ENCODE peak calls at places on chromosomes 11 and 22, in ten cellular contexts. Y, V, Z, G, W, T, L, F, J and B are unnamed samples. For H3K9me3, the result is how much of the 10 kb centered on the place peaks cover.

GRCh38 chr11:75103380-75104026 is 6.8 kb upstream of the OR2AT4 start:
- DNase-seq in Y (no peak), V (no peak), Z (no peak), G (no peak), W (no peak), T (no peak), L (no peak), F (no peak), J (no peak), B (no peak)

GRCh38 chr11:129023968-129024676 is 81.5 kb upstream of the TP53AIP1 start:
- DNase-seq in Y (no peak), V (peak), Z (no peak), G (no peak), W (peak), T (no peak), L (no peak), F (peak), J (peak), B (peak)

GRCh38 chr11:37504066-37504611 is 906.1 kb upstream of the RAG2 start:
- DNase-seq in Y (no peak), V (no peak), Z (no peak), G (no peak), W (no peak), T (no peak), L (no peak), F (no peak), J (no peak), B (no peak)

GRCh38 chr22:40325315-40325714 is 21.0 kb upstream of the ADSL start:
- DNase-seq in Y (no peak), V (no peak), Z (no peak), G (no peak), W (no peak), T (no peak), L (no peak), F (no peak), J (no peak), B (no peak)

GRCh38 chr11:120532511-120533196 is 21.1 kb downstream of the GRIK4 start:
- DNase-seq in Y (no peak), V (no peak), Z (no peak), G (no peak), W (no peak), T (no peak), L (no peak), F (no peak), J (no peak), B (peak)

GRCh38 chr11:82046778-82047177 is 686.9 kb downstream of the FAM181B start:
- DNase-seq in Y (no peak), V (no peak), Z (no peak), G (no peak), W (no peak), T (no peak), L (no peak), F (no peak), J (no peak), B (no peak)

GRCh38 chr11:67409261-67409666 is 5.4 kb downstream of the TBC1D10C start:
- DNase-seq in Y (no peak), V (no peak), Z (no peak), G (no peak), W (peak), T (no peak), L (no peak), F (peak), J (no peak), B (no peak)

GRCh38 chr11:100687032-100687629 is at the start of gene ARHGAP42:
- DNase-seq in Y (peak), V (peak), Z (peak), G (no peak), W (peak), T (peak), L (peak), F (peak), J (peak), B (peak)

GRCh38 chr11:6531267-6531752 is 34.2 kb downstream of the DNHD1 start:
- DNase-seq in Y (no peak), V (no peak), Z (no peak), G (no peak), W (no peak), T (peak), L (no peak), F (no peak), J (no peak), B (no peak)

GRCh38 chr11:116882386-116882785 is 45.0 kb upstream of the APOA1 start:
- DNase-seq in Y (no peak), V (no peak), Z (no peak), G (no peak), W (no peak), T (no peak), L (no peak), F (no peak), J (no peak), B (no peak)

DNA sequence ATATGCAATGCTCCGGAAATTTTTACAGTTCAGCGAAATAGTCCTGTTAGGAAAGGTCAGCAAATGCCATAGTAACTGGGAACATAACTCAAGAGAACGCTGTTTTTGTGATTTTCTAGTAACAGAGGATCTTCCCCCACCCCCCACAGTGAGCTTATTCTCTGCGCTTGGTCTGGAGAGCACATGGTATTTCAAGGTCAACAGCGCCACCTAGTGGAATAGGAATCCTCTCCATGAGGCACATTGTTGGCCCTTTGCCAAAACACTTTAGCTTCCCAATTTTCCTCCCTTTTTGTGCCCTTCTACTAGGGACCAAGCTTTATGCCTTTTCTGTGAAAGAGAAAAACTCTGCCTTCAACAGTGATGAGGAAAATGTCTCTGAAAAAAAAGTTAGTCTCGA is 13.2 kb upstream of the OR4C12 start:
- DNase-seq in Y (no peak), V (no peak), Z (peak), G (no peak), W (no peak), T (no peak), L (no peak), F (no peak), J (peak), B (no peak)
- H3K9me3 ChIP-seq in Y (under half), V (half or more), Z (under half), G (under half), W (under half), T (under half), L (under half), F (under half), J (under half), B (under half)

DNA sequence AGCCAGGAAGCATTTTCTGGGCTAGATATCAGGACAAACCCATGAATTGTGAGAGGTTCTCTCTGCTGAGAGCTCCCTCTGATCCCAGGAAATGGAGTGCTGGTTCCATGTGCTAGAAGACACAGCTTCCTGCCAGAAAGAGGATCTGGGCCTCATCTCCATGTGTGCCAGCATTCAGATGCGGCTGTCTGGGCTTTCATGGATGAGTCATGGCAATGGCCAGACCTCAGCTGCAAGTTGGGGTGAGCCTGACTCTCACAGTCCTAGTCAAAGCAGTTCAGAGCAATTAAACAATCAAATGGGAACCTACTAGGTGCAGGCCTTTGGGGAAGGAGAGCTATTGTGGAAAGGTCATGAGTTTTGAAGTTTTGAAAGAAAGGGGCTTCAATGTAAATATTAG is 82.3 kb upstream of the EED start:
- DNase-seq in Y (no peak), V (no peak), Z (no peak), G (no peak), W (peak), T (no peak), L (peak), F (no peak), J (no peak), B (peak)
- H3K27ac ChIP-seq in Y (peak), V (no peak), Z (peak), G (peak), W (peak), T (peak), L (no peak), F (peak), J (no peak), B (no peak)

GRCh38 chr11:133171374-133171773 is 360.9 kb downstream of the OPCML start:
- DNase-seq in Y (no peak), V (no peak), Z (no peak), G (no peak), W (no peak), T (no peak), L (no peak), F (no peak), J (no peak), B (no peak)

GRCh38 chr11:133174013-133174412 is 358.3 kb downstream of the OPCML start:
- DNase-seq in Y (no peak), V (no peak), Z (no peak), G (no peak), W (no peak), T (no peak), L (no peak), F (no peak), J (no peak), B (no peak)

GRCh38 chr11:133175111-133175510 is 357.2 kb downstream of the OPCML start:
- DNase-seq in Y (no peak), V (no peak), Z (no peak), G (no peak), W (no peak), T (no peak), L (no peak), F (no peak), J (no peak), B (no peak)

GRCh38 chr11:133168016-133168415 is 364.3 kb downstream of the OPCML start:
- DNase-seq in Y (no peak), V (no peak), Z (no peak), G (no peak), W (no peak), T (no peak), L (no peak), F (no peak), J (no peak), B (no peak)

GRCh38 chr11:133172349-133172748 is 360.0 kb downstream of the OPCML start:
- DNase-seq in Y (no peak), V (no peak), Z (no peak), G (no peak), W (no peak), T (no peak), L (no peak), F (no peak), J (no peak), B (no peak)
- TF ChIP-seq POLR2A in Y (no peak), V (no peak), Z (no peak), G (no peak), W (no peak), T (no peak), L (no peak), F (no peak), J (no peak), B (no peak)

GRCh38 chr11:114607753-114608459 is 12.3 kb upstream of the NXPE4 start:
- DNase-seq in Y (no peak), V (no peak), Z (no peak), G (no peak), W (no peak), T (no peak), L (no peak), F (no peak), J (no peak), B (no peak)

GRCh38 chr11:114604179-114604813 is 8.7 kb upstream of the NXPE4 start:
- DNase-seq in Y (no peak), V (no peak), Z (no peak), G (no peak), W (no peak), T (no peak), L (no peak), F (no peak), J (no peak), B (no peak)

GRCh38 chr11:114606003-114606801 is 10.6 kb upstream of the NXPE4 start:
- DNase-seq in Y (no peak), V (no peak), Z (no peak), G (no peak), W (no peak), T (no peak), L (no peak), F (no peak), J (no peak), B (no peak)

GRCh38 chr11:114605370-114605769 is 9.8 kb upstream of the NXPE4 start:
- DNase-seq in Y (no peak), V (no peak), Z (no peak), G (no peak), W (no peak), T (no peak), L (no peak), F (no peak), J (no peak), B (no peak)

GRCh38 chr11:114604886-114605285 is 9.3 kb upstream of the NXPE4 start:
- DNase-seq in Y (no peak), V (no peak), Z (no peak), G (no peak), W (no peak), T (no peak), L (no peak), F (no peak), J (no peak), B (no peak)
- H3K9me3 ChIP-seq in Y (under half), V (under half), Z (under half), G (under half), W (under half), T (under half), L (under half), F (under half), J (under half), B (under half)

DNA sequence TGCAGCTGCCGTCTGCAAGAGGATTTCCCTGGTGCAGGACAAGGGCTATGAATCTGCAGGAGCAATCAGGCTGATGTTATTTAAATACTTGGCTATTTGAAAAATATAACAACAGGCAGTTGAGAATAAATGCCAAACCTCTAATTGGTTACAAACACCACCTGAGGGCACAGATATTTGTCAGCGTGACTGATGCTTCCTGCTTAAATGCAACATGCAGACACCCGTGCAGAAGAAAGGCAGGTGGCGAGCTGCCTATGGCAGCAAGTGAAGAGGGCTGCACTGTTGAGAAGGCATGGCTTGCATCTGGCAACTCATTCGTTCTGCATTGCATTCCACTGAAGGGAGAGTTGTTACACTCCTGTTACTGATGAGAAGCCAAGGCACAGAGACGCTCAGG is 350.6 kb downstream of the TENM4 start:
- DNase-seq in Y (no peak), V (no peak), Z (no peak), G (no peak), W (no peak), T (no peak), L (no peak), F (no peak), J (no peak), B (no peak)
- H3K27ac ChIP-seq in Y (no peak), V (no peak), Z (no peak), G (no peak), W (no peak), T (peak), L (no peak), F (no peak), J (no peak), B (no peak)

DNA sequence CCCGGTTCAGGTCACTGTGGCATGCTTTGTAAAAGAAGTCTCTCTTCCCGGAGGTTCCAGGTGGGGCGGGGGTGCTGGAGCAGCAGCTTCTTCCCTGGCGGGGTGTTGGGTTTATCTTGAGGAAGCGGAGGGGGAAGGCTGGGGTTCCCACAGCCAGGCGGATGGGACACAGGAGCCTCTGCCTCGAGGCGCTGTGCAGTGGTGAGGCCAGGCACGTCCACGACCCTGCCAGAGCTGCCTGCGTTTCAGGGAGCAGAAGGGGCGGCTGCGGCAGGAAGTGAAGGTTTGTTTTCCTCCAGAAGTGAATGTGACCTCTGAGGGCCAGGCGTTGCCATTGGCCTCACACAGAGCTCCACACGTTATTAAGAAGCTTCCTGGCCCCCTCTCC is 20.1 kb upstream of the ADORA2A start:
- DNase-seq in Y (no peak), V (no peak), Z (no peak), G (no peak), W (no peak), T (no peak), L (no peak), F (no peak), J (no peak), B (no peak)
- TF ChIP-seq POLR2A in Y (no peak), V (no peak), Z (no peak), G (no peak), W (no peak), T (no peak), L (no peak), F (no peak), J (no peak), B (no peak)